ENCODE peak calls at places on chromosomes 2 and 18, in ten cellular contexts. One of them, this sample, is unnamed.

GRCh38 chr18:79588636-79589481 is 90.7 kb upstream of the CTDP1 start:
- DNase-seq in stimulated activated CD4-positive, alpha-beta T cell treated with anti-CD3 and anti-CD28 coated beads, Interleukin-4, amount 100 ng/mL, for 4 hours: no peak
- DNase-seq in NCI-H226: peak; percentile 11
- DNase-seq in naive thymus-derived CD8-positive, alpha-beta T cell: no peak
- DNase-seq in hypothalamus: no peak
- DNase-seq in T-helper 22 cell: no peak
- DNase-seq in neuronal stem cell: peak; percentile 41
- DNase-seq in uterus: peak; percentile 94
- DNase-seq in activated T-cell treated with anti-CD3 and anti-CD28 coated beads, Interleukin-2, amount 50 U/mL, for 48 hours: no peak
- DNase-seq in H9: no peak
- DNase-seq in this sample: no peak

GRCh38 chr2:76251342-76251741 is 540.6 kb upstream of the GCFC2 start:
- DNase-seq in stimulated activated CD4-positive, alpha-beta T cell treated with anti-CD3 and anti-CD28 coated beads, Interleukin-4, amount 100 ng/mL, for 4 hours: no peak
- DNase-seq in NCI-H226: no peak
- DNase-seq in naive thymus-derived CD8-positive, alpha-beta T cell: no peak
- DNase-seq in hypothalamus: no peak
- DNase-seq in T-helper 22 cell: no peak
- DNase-seq in neuronal stem cell: no peak
- DNase-seq in uterus: no peak
- DNase-seq in activated T-cell treated with anti-CD3 and anti-CD28 coated beads, Interleukin-2, amount 50 U/mL, for 48 hours: no peak
- DNase-seq in H9: no peak
- DNase-seq in this sample: no peak

GRCh38 chr18:37812961-37813360 is 247.4 kb upstream of the CELF4 start:
- DNase-seq in stimulated activated CD4-positive, alpha-beta T cell treated with anti-CD3 and anti-CD28 coated beads, Interleukin-4, amount 100 ng/mL, for 4 hours: no peak
- DNase-seq in NCI-H226: no peak
- DNase-seq in naive thymus-derived CD8-positive, alpha-beta T cell: no peak
- DNase-seq in hypothalamus: no peak
- DNase-seq in T-helper 22 cell: no peak
- DNase-seq in neuronal stem cell: no peak
- DNase-seq in uterus: no peak
- DNase-seq in activated T-cell treated with anti-CD3 and anti-CD28 coated beads, Interleukin-2, amount 50 U/mL, for 48 hours: no peak
- DNase-seq in H9: no peak
- DNase-seq in this sample: no peak

GRCh38 chr2:227464356-227464755 is 7.6 kb upstream of the AGFG1 start:
- DNase-seq in stimulated activated CD4-positive, alpha-beta T cell treated with anti-CD3 and anti-CD28 coated beads, Interleukin-4, amount 100 ng/mL, for 4 hours: peak; percentile 21
- DNase-seq in NCI-H226: no peak
- DNase-seq in naive thymus-derived CD8-positive, alpha-beta T cell: peak; percentile 43
- DNase-seq in hypothalamus: no peak
- DNase-seq in T-helper 22 cell: no peak
- DNase-seq in neuronal stem cell: no peak
- DNase-seq in uterus: no peak
- DNase-seq in activated T-cell treated with anti-CD3 and anti-CD28 coated beads, Interleukin-2, amount 50 U/mL, for 48 hours: no peak
- DNase-seq in H9: no peak
- DNase-seq in this sample: no peak

GRCh38 chr2:98634406-98635092 is 26.2 kb downstream of the UNC50 start:
- DNase-seq in stimulated activated CD4-positive, alpha-beta T cell treated with anti-CD3 and anti-CD28 coated beads, Interleukin-4, amount 100 ng/mL, for 4 hours: peak; percentile 35
- DNase-seq in NCI-H226: no peak
- DNase-seq in naive thymus-derived CD8-positive, alpha-beta T cell: peak; percentile 50
- DNase-seq in hypothalamus: no peak
- DNase-seq in T-helper 22 cell: no peak
- DNase-seq in neuronal stem cell: peak; percentile 11
- DNase-seq in uterus: no peak
- DNase-seq in activated T-cell treated with anti-CD3 and anti-CD28 coated beads, Interleukin-2, amount 50 U/mL, for 48 hours: peak; percentile 71
- DNase-seq in H9: peak; percentile 78
- DNase-seq in this sample: no peak

GRCh38 chr2:36618381-36618780 is 20.4 kb upstream of the FEZ2 start:
- DNase-seq in stimulated activated CD4-positive, alpha-beta T cell treated with anti-CD3 and anti-CD28 coated beads, Interleukin-4, amount 100 ng/mL, for 4 hours: no peak
- DNase-seq in NCI-H226: peak; percentile 75
- DNase-seq in naive thymus-derived CD8-positive, alpha-beta T cell: no peak
- DNase-seq in hypothalamus: no peak
- DNase-seq in T-helper 22 cell: no peak
- DNase-seq in neuronal stem cell: peak; percentile 67
- DNase-seq in uterus: no peak
- DNase-seq in activated T-cell treated with anti-CD3 and anti-CD28 coated beads, Interleukin-2, amount 50 U/mL, for 48 hours: peak; percentile 41
- DNase-seq in H9: peak; percentile 88
- DNase-seq in this sample: no peak

GRCh38 chr18:6729247-6730091 is at the start of gene ARHGAP28:
- DNase-seq in stimulated activated CD4-positive, alpha-beta T cell treated with anti-CD3 and anti-CD28 coated beads, Interleukin-4, amount 100 ng/mL, for 4 hours: no peak
- DNase-seq in NCI-H226: peak; percentile 83
- DNase-seq in naive thymus-derived CD8-positive, alpha-beta T cell: no peak
- DNase-seq in hypothalamus: peak; percentile 8
- DNase-seq in T-helper 22 cell: no peak
- DNase-seq in neuronal stem cell: peak; percentile 89
- DNase-seq in uterus: peak; percentile 83
- DNase-seq in activated T-cell treated with anti-CD3 and anti-CD28 coated beads, Interleukin-2, amount 50 U/mL, for 48 hours: peak; percentile 22
- DNase-seq in H9: peak; percentile 89
- DNase-seq in this sample: no peak

GRCh38 chr18:43620936-43621335 is 343.6 kb upstream of the SYT4 start:
- DNase-seq in stimulated activated CD4-positive, alpha-beta T cell treated with anti-CD3 and anti-CD28 coated beads, Interleukin-4, amount 100 ng/mL, for 4 hours: no peak
- DNase-seq in NCI-H226: no peak
- DNase-seq in naive thymus-derived CD8-positive, alpha-beta T cell: peak; percentile 8
- DNase-seq in hypothalamus: no peak
- DNase-seq in T-helper 22 cell: no peak
- DNase-seq in neuronal stem cell: peak; percentile 45
- DNase-seq in uterus: no peak
- DNase-seq in activated T-cell treated with anti-CD3 and anti-CD28 coated beads, Interleukin-2, amount 50 U/mL, for 48 hours: no peak
- DNase-seq in H9: no peak
- DNase-seq in this sample: no peak

GRCh38 chr2:6973895-6974545 is 56.8 kb downstream of the RNF144A start:
- DNase-seq in stimulated activated CD4-positive, alpha-beta T cell treated with anti-CD3 and anti-CD28 coated beads, Interleukin-4, amount 100 ng/mL, for 4 hours: no peak
- DNase-seq in NCI-H226: no peak
- DNase-seq in naive thymus-derived CD8-positive, alpha-beta T cell: no peak
- DNase-seq in hypothalamus: no peak
- DNase-seq in T-helper 22 cell: no peak
- DNase-seq in neuronal stem cell: no peak
- DNase-seq in uterus: no peak
- DNase-seq in activated T-cell treated with anti-CD3 and anti-CD28 coated beads, Interleukin-2, amount 50 U/mL, for 48 hours: no peak
- DNase-seq in H9: no peak
- DNase-seq in this sample: no peak

GRCh38 chr2:212777020-212777491 is 238.5 kb upstream of the ERBB4 start:
- DNase-seq in stimulated activated CD4-positive, alpha-beta T cell treated with anti-CD3 and anti-CD28 coated beads, Interleukin-4, amount 100 ng/mL, for 4 hours: no peak
- DNase-seq in NCI-H226: no peak
- DNase-seq in naive thymus-derived CD8-positive, alpha-beta T cell: peak; percentile 53
- DNase-seq in hypothalamus: no peak
- DNase-seq in T-helper 22 cell: no peak
- DNase-seq in neuronal stem cell: peak; percentile 61
- DNase-seq in uterus: no peak
- DNase-seq in activated T-cell treated with anti-CD3 and anti-CD28 coated beads, Interleukin-2, amount 50 U/mL, for 48 hours: no peak
- DNase-seq in H9: no peak
- DNase-seq in this sample: no peak

GRCh38 chr18:49694402-49694801 is 118.9 kb downstream of the ACAA2 start:
- DNase-seq in stimulated activated CD4-positive, alpha-beta T cell treated with anti-CD3 and anti-CD28 coated beads, Interleukin-4, amount 100 ng/mL, for 4 hours: no peak
- DNase-seq in NCI-H226: no peak
- DNase-seq in naive thymus-derived CD8-positive, alpha-beta T cell: no peak
- DNase-seq in hypothalamus: no peak
- DNase-seq in T-helper 22 cell: no peak
- DNase-seq in neuronal stem cell: no peak
- DNase-seq in uterus: no peak
- DNase-seq in activated T-cell treated with anti-CD3 and anti-CD28 coated beads, Interleukin-2, amount 50 U/mL, for 48 hours: no peak
- DNase-seq in H9: no peak
- DNase-seq in this sample: no peak

GRCh38 chr18:78899241-78899640 is 80.4 kb upstream of the SALL3 start:
- DNase-seq in stimulated activated CD4-positive, alpha-beta T cell treated with anti-CD3 and anti-CD28 coated beads, Interleukin-4, amount 100 ng/mL, for 4 hours: no peak
- DNase-seq in NCI-H226: no peak
- DNase-seq in naive thymus-derived CD8-positive, alpha-beta T cell: no peak
- DNase-seq in hypothalamus: no peak
- DNase-seq in T-helper 22 cell: no peak
- DNase-seq in neuronal stem cell: no peak
- DNase-seq in uterus: no peak
- DNase-seq in activated T-cell treated with anti-CD3 and anti-CD28 coated beads, Interleukin-2, amount 50 U/mL, for 48 hours: no peak
- DNase-seq in H9: no peak
- DNase-seq in this sample: no peak

GRCh38 chr2:78845786-78846185 is 179.7 kb upstream of the REG3G start:
- DNase-seq in stimulated activated CD4-positive, alpha-beta T cell treated with anti-CD3 and anti-CD28 coated beads, Interleukin-4, amount 100 ng/mL, for 4 hours: no peak
- DNase-seq in NCI-H226: no peak
- DNase-seq in naive thymus-derived CD8-positive, alpha-beta T cell: no peak
- DNase-seq in hypothalamus: no peak
- DNase-seq in T-helper 22 cell: no peak
- DNase-seq in neuronal stem cell: no peak
- DNase-seq in uterus: no peak
- DNase-seq in activated T-cell treated with anti-CD3 and anti-CD28 coated beads, Interleukin-2, amount 50 U/mL, for 48 hours: no peak
- DNase-seq in H9: no peak
- DNase-seq in this sample: no peak

GRCh38 chr2:240217431-240218301 is 77.2 kb upstream of the OTOS start:
- DNase-seq in stimulated activated CD4-positive, alpha-beta T cell treated with anti-CD3 and anti-CD28 coated beads, Interleukin-4, amount 100 ng/mL, for 4 hours: peak; percentile 34
- DNase-seq in NCI-H226: no peak
- DNase-seq in naive thymus-derived CD8-positive, alpha-beta T cell: no peak
- DNase-seq in hypothalamus: no peak
- DNase-seq in T-helper 22 cell: no peak
- DNase-seq in neuronal stem cell: no peak
- DNase-seq in uterus: peak; percentile 11
- DNase-seq in activated T-cell treated with anti-CD3 and anti-CD28 coated beads, Interleukin-2, amount 50 U/mL, for 48 hours: peak; percentile 22
- DNase-seq in H9: peak; percentile 71
- DNase-seq in this sample: no peak

GRCh38 chr2:221677688-221678087 is 105.6 kb upstream of the EPHA4 start:
- DNase-seq in stimulated activated CD4-positive, alpha-beta T cell treated with anti-CD3 and anti-CD28 coated beads, Interleukin-4, amount 100 ng/mL, for 4 hours: no peak
- DNase-seq in NCI-H226: no peak
- DNase-seq in naive thymus-derived CD8-positive, alpha-beta T cell: no peak
- DNase-seq in hypothalamus: no peak
- DNase-seq in T-helper 22 cell: no peak
- DNase-seq in neuronal stem cell: no peak
- DNase-seq in uterus: no peak
- DNase-seq in activated T-cell treated with anti-CD3 and anti-CD28 coated beads, Interleukin-2, amount 50 U/mL, for 48 hours: no peak
- DNase-seq in H9: no peak
- DNase-seq in this sample: no peak

GRCh38 chr18:25231327-25231691 is 120.7 kb downstream of the ZNF521 start:
- DNase-seq in stimulated activated CD4-positive, alpha-beta T cell treated with anti-CD3 and anti-CD28 coated beads, Interleukin-4, amount 100 ng/mL, for 4 hours: no peak
- DNase-seq in NCI-H226: no peak
- DNase-seq in naive thymus-derived CD8-positive, alpha-beta T cell: no peak
- DNase-seq in hypothalamus: no peak
- DNase-seq in T-helper 22 cell: no peak
- DNase-seq in neuronal stem cell: no peak
- DNase-seq in uterus: peak; percentile 72
- DNase-seq in activated T-cell treated with anti-CD3 and anti-CD28 coated beads, Interleukin-2, amount 50 U/mL, for 48 hours: no peak
- DNase-seq in H9: no peak
- DNase-seq in this sample: no peak

GRCh38 chr2:38190542-38191218 is 114.7 kb upstream of the CYP1B1 start:
- DNase-seq in stimulated activated CD4-positive, alpha-beta T cell treated with anti-CD3 and anti-CD28 coated beads, Interleukin-4, amount 100 ng/mL, for 4 hours: no peak
- DNase-seq in NCI-H226: peak; percentile 59
- DNase-seq in naive thymus-derived CD8-positive, alpha-beta T cell: no peak
- DNase-seq in hypothalamus: no peak
- DNase-seq in T-helper 22 cell: no peak
- DNase-seq in neuronal stem cell: no peak
- DNase-seq in uterus: no peak
- DNase-seq in activated T-cell treated with anti-CD3 and anti-CD28 coated beads, Interleukin-2, amount 50 U/mL, for 48 hours: no peak
- DNase-seq in H9: no peak
- DNase-seq in this sample: no peak

GRCh38 chr2:180508451-180508850 is 472.0 kb upstream of the UBE2E3 start:
- DNase-seq in stimulated activated CD4-positive, alpha-beta T cell treated with anti-CD3 and anti-CD28 coated beads, Interleukin-4, amount 100 ng/mL, for 4 hours: no peak
- DNase-seq in NCI-H226: no peak
- DNase-seq in naive thymus-derived CD8-positive, alpha-beta T cell: no peak
- DNase-seq in hypothalamus: no peak
- DNase-seq in T-helper 22 cell: no peak
- DNase-seq in neuronal stem cell: no peak
- DNase-seq in uterus: no peak
- DNase-seq in activated T-cell treated with anti-CD3 and anti-CD28 coated beads, Interleukin-2, amount 50 U/mL, for 48 hours: no peak
- DNase-seq in H9: no peak
- DNase-seq in this sample: no peak

GRCh38 chr2:9739508-9739907 is 103.8 kb upstream of the TAF1B start:
- DNase-seq in stimulated activated CD4-positive, alpha-beta T cell treated with anti-CD3 and anti-CD28 coated beads, Interleukin-4, amount 100 ng/mL, for 4 hours: peak; percentile 54
- DNase-seq in NCI-H226: no peak
- DNase-seq in naive thymus-derived CD8-positive, alpha-beta T cell: peak; percentile 31
- DNase-seq in hypothalamus: no peak
- DNase-seq in T-helper 22 cell: peak; percentile 38
- DNase-seq in neuronal stem cell: no peak
- DNase-seq in uterus: peak; percentile 64
- DNase-seq in activated T-cell treated with anti-CD3 and anti-CD28 coated beads, Interleukin-2, amount 50 U/mL, for 48 hours: peak; percentile 73
- DNase-seq in H9: no peak
- DNase-seq in this sample: peak; percentile 48

GRCh38 chr2:176105078-176105726 is 1.9 kb upstream of the HOXD11 start:
- DNase-seq in stimulated activated CD4-positive, alpha-beta T cell treated with anti-CD3 and anti-CD28 coated beads, Interleukin-4, amount 100 ng/mL, for 4 hours: no peak
- DNase-seq in NCI-H226: no peak
- DNase-seq in naive thymus-derived CD8-positive, alpha-beta T cell: no peak
- DNase-seq in hypothalamus: no peak
- DNase-seq in T-helper 22 cell: no peak
- DNase-seq in neuronal stem cell: no peak
- DNase-seq in uterus: peak; percentile 64
- DNase-seq in activated T-cell treated with anti-CD3 and anti-CD28 coated beads, Interleukin-2, amount 50 U/mL, for 48 hours: peak; percentile 14
- DNase-seq in H9: peak; percentile 51
- DNase-seq in this sample: no peak

This sample was measured in effector memory CD4-positive, alpha-beta T cell.